ENCODE peak calls at places on chromosomes 12 and 14, in ten cellular contexts. D, L, A, T, R, Y, K, Q, O and E are unnamed samples.

GRCh38 chr12:130945793-130946492 is 7.8 kb upstream of the ADGRD1 start:
- DNase-seq in R (no peak), Y (peak; percentile 44), K (no peak), Q (no peak), O (no peak), A (no peak), D (no peak), L (no peak), T (peak; percentile 79), E (no peak)

GRCh38 chr12:58503731-58504520 is 416.4 kb downstream of the LRIG3 start:
- DNase-seq in Y (no peak), R (no peak), O (no peak), T (no peak), K (no peak), Q (no peak), D (no peak), L (no peak), A (no peak), E (no peak)

GRCh38 chr12:90261283-90261682 is 552.6 kb upstream of the ATP2B1 start:
- DNase-seq in D (no peak), R (no peak), L (no peak), O (no peak), A (no peak), Y (no peak), T (no peak), K (no peak), Q (no peak), E (no peak)

GRCh38 chr12:7303772-7304171 is at the start of gene ACSM4:
- DNase-seq in T (no peak), A (no peak), R (no peak), D (no peak), L (no peak), O (no peak), Q (no peak), Y (no peak), K (no peak), E (no peak)

GRCh38 chr12:48040294-48040820 is 36.1 kb upstream of the COL2A1 start:
- DNase-seq in Y (no peak), L (no peak), R (no peak), D (no peak), O (no peak), K (no peak), A (no peak), T (no peak), Q (no peak), E (no peak)

GRCh38 chr12:12818693-12819092 is 5.5 kb downstream of the DDX47 start:
- DNase-seq in R (no peak), K (no peak), D (no peak), A (no peak), Y (no peak), L (no peak), T (no peak), Q (no peak), O (no peak), E (no peak)

GRCh38 chr14:91231446-91231845 is 13.1 kb downstream of the GPR68 start:
- DNase-seq in D (no peak), Q (no peak), T (no peak), K (peak; percentile 43), L (no peak), O (no peak), R (no peak), Y (no peak), A (no peak), E (no peak)

GRCh38 chr14:103105580-103106168 is 11.1 kb downstream of the EXOC3L4 start:
- DNase-seq in Y (no peak), A (peak; percentile 61), O (no peak), D (no peak), L (no peak), K (peak; percentile 38), Q (no peak), R (no peak), T (no peak), E (no peak)

GRCh38 chr12:62256408-62257079 is 3.7 kb upstream of the USP15 start:
- DNase-seq in K (peak; percentile 61), O (no peak), Q (no peak), L (no peak), D (no peak), A (no peak), R (no peak), T (peak; percentile 55), Y (no peak), E (no peak)

GRCh38 chr14:22819191-22819988 is 4.2 kb upstream of the SLC7A7 start:
- DNase-seq in K (no peak), T (peak; percentile 91), A (peak; percentile 55), O (no peak), L (no peak), Q (peak; percentile 70), Y (peak; percentile 71), R (peak; percentile 65), D (no peak), E (no peak)

GRCh38 chr12:101424620-101425019 is 17.0 kb upstream of the ARL1 start:
- DNase-seq in K (no peak), Y (no peak), A (no peak), R (no peak), L (no peak), Q (no peak), T (no peak), O (no peak), D (no peak), E (no peak)

GRCh38 chr12:61993734-61994345 is 266.4 kb upstream of the USP15 start:
- DNase-seq in K (peak; percentile 60), D (peak; percentile 48), L (no peak), Y (no peak), A (no peak), T (no peak), O (peak; percentile 68), R (no peak), Q (no peak), E (no peak)

GRCh38 chr14:33188880-33189279 is 250.2 kb downstream of the NPAS3 start:
- DNase-seq in O (no peak), Q (no peak), Y (no peak), K (no peak), D (no peak), L (no peak), A (no peak), T (no peak), R (no peak), E (no peak)

GRCh38 chr14:33186656-33187055 is 248.0 kb downstream of the NPAS3 start:
- DNase-seq in K (no peak), T (no peak), A (no peak), Q (no peak), R (no peak), Y (no peak), O (no peak), D (no peak), L (no peak), E (no peak)

DNA sequence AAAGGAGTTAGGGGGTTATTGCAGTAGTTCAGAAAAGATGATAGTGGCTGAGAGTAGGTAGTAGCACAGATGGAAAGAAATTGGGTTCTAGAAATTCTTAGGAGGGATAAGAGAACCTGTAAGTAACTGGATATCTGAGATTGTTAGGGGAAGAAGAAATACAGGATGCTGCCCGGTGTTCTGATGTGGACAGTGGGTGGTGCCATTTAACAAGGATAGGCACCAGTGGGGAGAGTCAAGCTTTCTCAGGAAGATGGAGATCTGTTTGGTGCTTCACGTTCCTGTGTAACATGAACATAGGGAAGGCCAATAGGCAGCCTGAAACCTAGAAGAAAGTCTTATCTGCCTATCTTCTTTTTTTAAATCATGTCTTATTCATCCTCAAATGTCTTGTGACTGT is 245.9 kb downstream of the NPAS3 start:
- DNase-seq in T (peak; percentile 38), O (peak; percentile 26), K (no peak), Y (no peak), A (no peak), D (no peak), Q (no peak), R (no peak), L (no peak), E (no peak)
- TF ChIP-seq CTCF in T (no peak), O (peak; percentile 44), K (no peak), Y (peak; percentile 22), A (no peak), D (no peak), Q (no peak), R (no peak), L (no peak), E (no peak)

DNA sequence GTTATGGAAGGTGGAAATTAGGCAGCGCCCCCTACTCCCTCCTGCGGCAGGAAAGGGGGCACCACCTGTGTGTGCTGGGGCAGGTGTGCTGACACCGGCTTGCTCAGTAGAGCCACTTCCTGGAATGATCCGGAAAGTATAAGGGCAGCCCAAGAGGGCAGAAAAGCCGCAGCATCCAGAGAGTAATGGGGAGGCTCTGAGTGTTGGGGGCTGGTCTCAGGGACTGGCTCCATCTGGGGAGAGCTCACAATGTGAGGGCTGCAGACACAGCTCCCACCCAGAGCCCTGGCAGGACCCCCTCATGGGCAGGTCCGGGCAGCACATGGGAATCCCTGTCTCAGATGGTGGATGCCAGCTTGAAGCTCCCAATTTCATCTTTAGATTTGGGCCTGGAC is 187.6 kb upstream of the C14orf180 start:
- DNase-seq in T (no peak), L (no peak), Q (peak; percentile 18), R (no peak), O (no peak), K (no peak), A (no peak), Y (no peak), D (no peak), E (no peak)
- TF ChIP-seq CTCF in T (no peak), L (no peak), Q (no peak), R (no peak), O (no peak), K (no peak), A (no peak), Y (no peak), D (no peak), E (no peak)

GRCh38 chr12:95107362-95107761 is 33.9 kb upstream of the NR2C1 start:
- DNase-seq in D (no peak), R (no peak), T (no peak), Q (no peak), L (no peak), A (no peak), Y (no peak), O (no peak), K (no peak), E (no peak)

GRCh38 chr12:95102916-95103671 is 29.7 kb upstream of the NR2C1 start:
- DNase-seq in R (no peak), Q (no peak), T (peak; percentile 34), D (peak; percentile 92), Y (peak; percentile 52), L (no peak), O (no peak), K (peak; percentile 59), A (no peak), E (peak; percentile 84)

GRCh38 chr12:95099270-95099790 is 25.9 kb upstream of the NR2C1 start:
- DNase-seq in T (no peak), L (no peak), R (no peak), Q (no peak), D (no peak), K (no peak), Y (no peak), O (no peak), A (no peak), E (no peak)

GRCh38 chr12:95100264-95101190 is 27.1 kb upstream of the NR2C1 start:
- DNase-seq in L (no peak), D (no peak), K (no peak), A (no peak), T (no peak), O (no peak), Q (no peak), R (no peak), Y (no peak), E (no peak)

GRCh38 chr12:95104919-95105452 is 31.6 kb upstream of the NR2C1 start:
- DNase-seq in O (no peak), A (no peak), D (no peak), K (no peak), Q (no peak), T (no peak), L (no peak), Y (no peak), R (no peak), E (no peak)
- TF ChIP-seq CTCF in O (no peak), A (no peak), D (no peak), K (no peak), Q (no peak), T (no peak), L (no peak), Y (no peak), R (no peak), E (no peak)

GRCh38 chr12:30756074-30756473 is 1.3 kb upstream of the CAPRIN2 start:
- DNase-seq in D (no peak), T (no peak), Y (no peak), K (no peak), A (no peak), Q (no peak), R (no peak), L (no peak), O (no peak), E (no peak)
- TF ChIP-seq CTCF in D (no peak), T (no peak), Y (no peak), K (no peak), A (no peak), Q (no peak), R (no peak), L (peak; percentile 19), O (no peak), E (no peak)